ENCODE peak calls at places on chromosomes 5 and 9, in eight cellular contexts. A is right cardiac atrium, E is aorta, C is neural progenitor cell, T is bronchial epithelial cell, H is HFF-Myc, K is thoracic aorta, X is body of pancreas. N is an unnamed sample.

GRCh38 chr5:158287643-158288228 is 428.8 kb upstream of the CLINT1 start:
- DNase-seq in T (peak; percentile 83), H (peak; percentile 9), A (no peak), X (peak; percentile 16), K (peak; percentile 7), E (no peak), C (no peak), N (peak; percentile 92)

GRCh38 chr9:114769664-114770063 is 36.2 kb downstream of the TNFSF15 start:
- DNase-seq in X (no peak), T (peak; percentile 21), E (no peak), K (no peak), C (no peak), H (no peak), A (no peak), N (no peak)

GRCh38 chr5:159324986-159325385 is 5.3 kb downstream of the IL12B start:
- DNase-seq in K (no peak), C (no peak), H (no peak), A (no peak), T (no peak), X (no peak), E (no peak), N (no peak)

GRCh38 chr9:80028501-80028900 is 456.7 kb downstream of the TLE4 start:
- DNase-seq in C (peak; percentile 28), E (no peak), H (peak; percentile 4), T (no peak), A (no peak), X (peak; percentile 25), K (no peak), N (no peak)

GRCh38 chr5:173833200-173833599 is 54.9 kb upstream of the CPEB4 start:
- DNase-seq in X (peak; percentile 45), H (no peak), C (no peak), K (no peak), A (no peak), E (no peak), T (no peak), N (no peak)

GRCh38 chr9:23477908-23478307 is 348.1 kb downstream of the ELAVL2 start:
- DNase-seq in T (no peak), E (no peak), C (no peak), X (no peak), A (no peak), K (no peak), H (no peak), N (no peak)

GRCh38 chr9:121650220-121651013 is 1.0 kb upstream of the DAB2IP start:
- DNase-seq in E (peak; percentile 85), T (peak; percentile 33), A (peak; percentile 68), K (no peak), C (peak; percentile 91), X (peak; percentile 46), H (peak; percentile 48), N (no peak)

GRCh38 chr9:551986-552930 is 289.2 kb upstream of the DMRT1 start:
- DNase-seq in X (no peak), H (no peak), E (no peak), C (no peak), K (no peak), A (no peak), T (peak; percentile 82), N (no peak)

GRCh38 chr5:110651507-110651906 is 75.0 kb downstream of the TMEM232 start:
- DNase-seq in K (no peak), E (no peak), X (no peak), T (no peak), C (no peak), H (no peak), A (no peak), N (no peak)

GRCh38 chr5:169474226-169474625 is 109.3 kb upstream of the SPDL1 start:
- DNase-seq in H (no peak), T (no peak), K (no peak), A (no peak), E (no peak), X (no peak), C (no peak), N (no peak)

GRCh38 chr5:73960426-73960825 is 334.4 kb downstream of the ARHGEF28 start:
- DNase-seq in X (no peak), H (no peak), E (no peak), C (no peak), A (no peak), K (no peak), T (peak; percentile 49), N (no peak)

GRCh38 chr5:1322955-1323802 is 21.7 kb downstream of the CLPTM1L start:
- DNase-seq in T (no peak), H (no peak), X (no peak), C (no peak), K (no peak), A (no peak), E (peak; percentile 74), N (no peak)

GRCh38 chr9:37302277-37302676 is 120.2 kb upstream of the GRHPR start:
- DNase-seq in H (no peak), A (no peak), T (no peak), K (no peak), X (no peak), E (no peak), C (no peak), N (no peak)

GRCh38 chr9:91847576-91847975 is 102.5 kb downstream of the ROR2 start:
- DNase-seq in H (peak; percentile 64), K (no peak), X (peak; percentile 15), A (no peak), E (no peak), C (no peak), T (peak; percentile 25), N (no peak)

GRCh38 chr9:91844170-91844569 is 105.9 kb downstream of the ROR2 start:
- DNase-seq in E (no peak), K (no peak), C (no peak), X (peak; percentile 39), T (no peak), H (no peak), A (no peak), N (no peak)

GRCh38 chr9:91844656-91845291 is 105.3 kb downstream of the ROR2 start:
- DNase-seq in C (no peak), X (no peak), T (no peak), K (no peak), A (no peak), H (no peak), E (no peak), N (no peak)

GRCh38 chr9:91843623-91844111 is 106.4 kb downstream of the ROR2 start:
- DNase-seq in K (no peak), A (no peak), T (no peak), X (peak; percentile 9), C (peak; percentile 60), H (no peak), E (no peak), N (no peak)

DNA sequence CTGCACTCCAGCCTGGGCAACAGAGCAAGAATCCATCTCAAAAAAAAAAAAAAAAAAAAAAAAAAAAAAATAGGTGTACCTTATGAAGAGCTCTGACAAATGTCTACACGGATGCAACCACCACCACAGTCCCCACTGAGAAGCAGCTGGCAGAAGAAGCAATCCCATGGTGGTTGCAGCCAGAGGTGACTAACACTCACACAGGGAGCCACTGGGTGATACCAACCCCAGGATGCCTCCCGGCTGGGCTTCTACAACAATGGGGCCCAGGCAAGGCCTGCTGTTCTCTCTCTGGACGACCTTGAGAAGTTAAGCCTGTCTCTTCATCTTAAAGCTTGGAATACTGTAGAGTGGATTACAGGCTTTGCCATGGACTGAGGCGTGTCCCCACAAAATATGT is 104.2 kb downstream of the ROR2 start:
- DNase-seq in K (no peak), A (no peak), H (no peak), C (no peak), E (no peak), T (no peak), X (no peak), N (no peak)
- H3K4me3 ChIP-seq in K (no peak overlapping the region), A (no peak overlapping the region), H (no peak overlapping the region), C (no peak overlapping the region), E (no peak overlapping the region), T (no peak overlapping the region), X (no peak overlapping the region), N (no peak overlapping the region)

GRCh38 chr5:35212006-35212982 is 18.0 kb downstream of the PRLR start:
- DNase-seq in X (no peak), K (no peak), C (no peak), E (no peak), T (no peak), A (no peak), H (no peak), N (no peak)

GRCh38 chr5:35209862-35210261 is 20.4 kb downstream of the PRLR start:
- DNase-seq in X (no peak), E (no peak), A (no peak), C (no peak), T (no peak), H (no peak), K (no peak), N (no peak)

GRCh38 chr5:35218981-35219380 is 11.3 kb downstream of the PRLR start:
- DNase-seq in X (no peak), K (no peak), A (no peak), E (no peak), T (no peak), H (no peak), C (no peak), N (no peak)

GRCh38 chr5:35214051-35214450 is 16.2 kb downstream of the PRLR start:
- DNase-seq in E (no peak), A (no peak), X (no peak), H (no peak), C (no peak), K (no peak), T (no peak), N (no peak)

GRCh38 chr5:35213608-35214007 is 16.7 kb downstream of the PRLR start:
- DNase-seq in C (no peak), T (no peak), H (no peak), A (no peak), E (no peak), X (peak; percentile 14), K (no peak), N (no peak)
- H3K4me3 ChIP-seq in C (no peak overlapping the region), T (no peak overlapping the region), H (no peak overlapping the region), A (no peak overlapping the region), E (no peak overlapping the region), X (no peak overlapping the region), K (no peak overlapping the region), N (no peak overlapping the region)

DNA sequence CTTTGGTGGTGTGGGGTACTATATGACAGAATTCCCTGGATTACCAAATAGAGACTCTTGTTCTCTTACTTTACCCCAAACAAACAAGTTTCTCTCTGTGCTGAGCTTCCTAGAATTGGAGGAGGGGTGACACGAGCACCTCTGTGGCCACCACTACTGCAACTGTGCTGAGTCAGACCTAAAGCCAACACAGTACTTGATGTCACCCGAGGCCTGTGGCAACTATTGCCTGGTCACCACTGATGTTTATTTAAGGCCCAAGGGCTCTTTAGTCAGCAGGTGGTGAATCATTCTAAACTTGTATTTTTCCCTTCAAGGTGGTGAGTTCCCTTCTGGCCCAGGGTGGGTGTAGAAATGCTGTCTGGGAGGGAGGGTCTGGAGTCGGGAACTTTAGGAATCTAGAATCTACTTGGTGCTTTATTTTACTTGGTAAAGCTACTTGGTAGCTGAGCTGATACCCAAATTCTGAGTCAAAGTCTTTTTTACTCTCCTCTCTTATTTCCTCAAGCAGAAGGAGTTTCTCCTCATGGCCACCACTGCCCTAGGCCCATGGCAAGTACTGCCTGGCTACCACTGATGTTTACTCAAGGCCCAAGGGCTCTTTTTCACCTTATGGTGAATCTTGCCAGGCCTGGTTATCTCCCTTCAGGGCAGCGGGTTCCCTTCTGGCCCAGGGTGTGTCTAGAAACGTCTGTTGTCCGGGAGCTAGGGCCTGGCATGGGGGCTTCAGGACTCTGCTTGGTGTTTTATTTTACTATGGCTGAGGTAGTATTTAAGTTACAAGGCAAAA is 9.8 kb downstream of the LURAP1L start:
- DNase-seq in X (peak; percentile 82), A (no peak), T (peak; percentile 99), E (peak; percentile 81), C (no peak), H (peak; percentile 49), K (peak; percentile 53), N (peak; percentile 96)
- H3K4me3 ChIP-seq in X (no peak overlapping the region), A (no peak overlapping the region), T (no peak overlapping the region), E (no peak overlapping the region), C (no peak overlapping the region), H (no peak overlapping the region), K (peak overlapping the region; percentile 21), N (no peak overlapping the region)

GRCh38 chr5:91850031-91850430 is 466.9 kb upstream of the ARRDC3 start:
- DNase-seq in X (no peak), T (peak; percentile 2), A (no peak), H (no peak), E (no peak), C (no peak), K (no peak), N (peak; percentile 36)
- H3K4me3 ChIP-seq in X (no peak overlapping the region), T (no peak overlapping the region), A (no peak overlapping the region), H (no peak overlapping the region), E (no peak overlapping the region), C (no peak overlapping the region), K (no peak overlapping the region), N (no peak overlapping the region)

N was measured in skeletal muscle cell.